ENCODE peak calls at places on chromosomes 4 and X, in five cellular contexts. Y is astrocyte, V is GM23338, C is GM23248, K is SK-N-MC. G is an unnamed sample.

GRCh38 chrX:53918697-53919096 is 125.6 kb downstream of the PHF8 start:
- DNase-seq in Y (peak; percentile 6), V (no peak), C (no peak), K (no peak), G (no peak)

GRCh38 chr4:101835121-101835904 is 44.8 kb downstream of the BANK1 start:
- DNase-seq in Y (peak; percentile 48), V (no peak), C (peak; percentile 80), K (no peak), G (no peak)

GRCh38 chrX:153580700-153581386 is 18.1 kb downstream of the CCNQ start:
- DNase-seq in Y (no peak), V (peak; percentile 74), C (no peak), K (no peak), G (no peak)

GRCh38 chr4:151541438-151542071 is 132.6 kb downstream of the FHIP1A start:
- DNase-seq in Y (peak; percentile 85), V (no peak), C (peak; percentile 91), K (no peak), G (no peak)

GRCh38 chr4:112083587-112084347 is 61.5 kb upstream of the FAM241A start:
- DNase-seq in Y (no peak), V (no peak), C (peak; percentile 40), K (no peak), G (no peak)

GRCh38 chr4:80182237-80182866 is 15.0 kb upstream of the PRDM8 start:
- DNase-seq in Y (no peak), V (no peak), C (peak; percentile 13), K (no peak), G (no peak)

GRCh38 chr4:3413675-3414420 is 27.9 kb upstream of the HGFAC start:
- DNase-seq in Y (no peak), V (no peak), C (no peak), K (no peak), G (no peak)

GRCh38 chrX:46750829-46751228 is 8.1 kb downstream of the SLC9A7 start:
- DNase-seq in Y (no peak), V (no peak), C (no peak), K (no peak), G (no peak)

GRCh38 chr4:108165601-108166000 is 3.1 kb downstream of the LEF1 start:
- DNase-seq in Y (no peak), V (no peak), C (no peak), K (no peak), G (no peak)

GRCh38 chrX:68832516-68833447 is 4.0 kb downstream of the EFNB1 start:
- DNase-seq in Y (no peak), V (peak; percentile 25), C (no peak), K (no peak), G (no peak)

DNA sequence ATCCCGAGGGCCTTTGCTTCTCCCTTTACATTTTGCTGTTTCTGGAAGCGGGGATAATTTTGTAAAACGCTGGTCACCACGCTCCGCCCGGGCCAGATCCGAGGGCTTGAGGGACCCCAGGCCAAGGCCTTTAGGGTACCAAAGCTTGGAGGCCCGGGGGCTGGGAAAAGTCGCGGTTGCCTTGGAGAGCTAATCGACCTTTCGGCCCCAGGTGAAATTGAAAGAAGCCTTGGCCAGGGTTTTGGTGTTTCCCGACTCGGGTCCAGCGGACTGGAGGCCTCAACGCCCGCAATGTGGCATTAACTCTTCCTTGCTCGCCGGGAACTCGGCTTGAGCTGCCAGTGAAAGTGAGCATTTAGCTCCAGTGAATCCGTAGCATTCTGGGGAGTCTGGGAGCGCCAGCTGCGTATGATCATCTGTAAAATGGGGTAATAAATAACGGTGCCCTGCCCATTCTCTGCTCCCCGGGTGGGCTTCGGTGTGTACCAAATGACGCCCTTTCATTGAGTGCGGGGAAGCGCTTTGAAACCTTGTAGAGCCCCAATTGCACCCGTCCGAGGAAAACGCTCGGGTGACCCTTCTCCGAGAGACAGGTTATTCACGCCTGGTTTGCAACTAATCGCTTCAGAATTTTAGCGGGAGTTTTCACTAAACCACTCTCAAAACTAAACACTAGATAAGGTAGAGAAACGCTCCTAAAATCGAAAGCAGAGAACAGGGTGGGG is 4.4 kb downstream of the NKX3-2 start:
- DNase-seq in Y (no peak), V (peak; percentile 65), C (no peak), K (no peak), G (no peak)
- TF ChIP-seq EZH2 in Y (peak; percentile 82), V (peak; percentile 79), C (no peak), K (no peak), G (no peak)

GRCh38 chr4:7066493-7066892 is 1.4 kb downstream of the GRPEL1 start:
- DNase-seq in Y (no peak), V (no peak), C (no peak), K (no peak), G (no peak)

GRCh38 chr4:7067523-7068278 is at the start of gene GRPEL1:
- DNase-seq in Y (peak; percentile 96), V (peak; percentile 100), C (peak; percentile 99), K (peak; percentile 88), G (peak; percentile 98)

GRCh38 chr4:7067147-7067522 is 729 bp downstream of the GRPEL1 start:
- DNase-seq in Y (no peak), V (no peak), C (peak; percentile 85), K (no peak), G (no peak)

GRCh38 chr4:7068883-7069282 is 1.0 kb upstream of the GRPEL1 start:
- DNase-seq in Y (no peak), V (peak; percentile 80), C (peak; percentile 57), K (no peak), G (no peak)

GRCh38 chr4:7068279-7068842 is 497 bp upstream of the GRPEL1 start:
- DNase-seq in Y (no peak), V (no peak), C (no peak), K (no peak), G (no peak)
- TF ChIP-seq EZH2 in Y (no peak), V (no peak), C (no peak), K (no peak), G (no peak)

DNA sequence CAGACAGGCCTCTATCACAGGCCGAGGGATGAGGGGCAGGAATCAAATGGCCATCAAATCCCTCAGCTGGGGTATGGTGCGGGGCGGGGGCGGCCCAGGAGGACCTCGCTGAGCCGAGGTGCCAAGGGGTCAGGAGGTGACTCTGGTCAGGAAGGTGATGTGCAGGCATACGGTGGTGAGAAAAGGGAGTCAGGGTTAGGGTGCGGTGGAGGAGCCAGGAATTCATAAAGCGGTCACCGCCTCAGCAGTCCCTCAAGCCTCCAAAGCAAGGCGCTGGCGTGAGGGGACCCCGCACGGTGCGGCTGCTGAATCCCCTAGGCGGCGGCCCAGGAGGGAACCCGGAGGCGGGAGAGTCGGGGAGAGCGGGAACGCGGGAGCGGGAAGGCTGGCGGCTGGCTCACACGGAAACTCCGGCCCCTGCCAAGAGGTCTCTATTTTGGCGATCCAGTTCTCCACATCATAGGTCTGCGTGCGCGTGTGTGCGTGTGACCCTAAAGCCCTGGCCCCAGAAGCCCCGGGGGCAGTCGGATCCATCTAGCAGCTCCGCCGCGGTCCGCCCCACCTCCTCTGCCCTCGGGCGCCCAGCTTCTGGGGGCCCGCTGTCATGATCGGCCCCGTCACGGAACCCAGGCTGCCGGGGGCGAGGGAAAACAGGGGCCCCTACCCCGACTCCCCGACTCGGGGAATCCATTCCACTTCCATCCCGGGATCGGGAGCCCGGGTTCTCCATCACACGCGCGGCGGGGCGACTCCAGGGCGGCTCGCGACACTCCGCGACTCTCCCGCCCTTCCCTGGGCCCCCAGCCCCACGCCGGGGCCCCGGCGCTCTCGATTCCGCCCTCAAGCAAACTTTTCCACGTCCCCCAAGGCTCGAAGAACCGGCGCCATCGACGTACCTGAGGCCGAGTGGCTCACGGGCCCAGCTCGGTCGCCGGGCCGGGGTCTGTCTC is 593 bp downstream of the ELF4 start:
- DNase-seq in Y (no peak), V (peak; percentile 41), C (peak; percentile 62), K (no peak), G (no peak)
- TF ChIP-seq EZH2 in Y (no peak), V (peak; percentile 69), C (no peak), K (no peak), G (no peak)

GRCh38 chr4:2059034-2059725 is at the start of gene NAT8L:
- DNase-seq in Y (no peak), V (peak; percentile 83), C (peak; percentile 47), K (no peak), G (no peak)

GRCh38 chr4:2061208-2062131 is 2.3 kb downstream of the NAT8L start:
- DNase-seq in Y (no peak), V (no peak), C (no peak), K (no peak), G (no peak)

GRCh38 chr4:2058264-2059033 is 678 bp upstream of the NAT8L start:
- DNase-seq in Y (no peak), V (peak; percentile 57), C (peak; percentile 49), K (no peak), G (no peak)

GRCh38 chr4:2060578-2061207 is 1.6 kb downstream of the NAT8L start:
- DNase-seq in Y (no peak), V (peak; percentile 84), C (peak; percentile 20), K (no peak), G (no peak)

GRCh38 chr4:2059726-2060577 is 825 bp downstream of the NAT8L start:
- DNase-seq in Y (no peak), V (peak; percentile 54), C (peak; percentile 56), K (no peak), G (no peak)
- TF ChIP-seq EZH2 in Y (peak; percentile 89), V (no peak), C (peak; percentile 39), K (no peak), G (no peak)

GRCh38 chrX:38220024-38220935 is at the start of gene SRPX:
- DNase-seq in Y (peak; percentile 34), V (peak; percentile 63), C (peak; percentile 72), K (no peak), G (no peak)

GRCh38 chrX:38224160-38224559 is 3.5 kb upstream of the SRPX start:
- DNase-seq in Y (no peak), V (no peak), C (no peak), K (no peak), G (no peak)

GRCh38 chrX:38225093-38225492 is 4.4 kb upstream of the SRPX start:
- DNase-seq in Y (no peak), V (peak; percentile 56), C (peak; percentile 57), K (no peak), G (no peak)

GRCh38 chrX:38220936-38221386 is 290 bp upstream of the SRPX start:
- DNase-seq in Y (peak; percentile 29), V (no peak), C (peak; percentile 37), K (no peak), G (no peak)

DNA sequence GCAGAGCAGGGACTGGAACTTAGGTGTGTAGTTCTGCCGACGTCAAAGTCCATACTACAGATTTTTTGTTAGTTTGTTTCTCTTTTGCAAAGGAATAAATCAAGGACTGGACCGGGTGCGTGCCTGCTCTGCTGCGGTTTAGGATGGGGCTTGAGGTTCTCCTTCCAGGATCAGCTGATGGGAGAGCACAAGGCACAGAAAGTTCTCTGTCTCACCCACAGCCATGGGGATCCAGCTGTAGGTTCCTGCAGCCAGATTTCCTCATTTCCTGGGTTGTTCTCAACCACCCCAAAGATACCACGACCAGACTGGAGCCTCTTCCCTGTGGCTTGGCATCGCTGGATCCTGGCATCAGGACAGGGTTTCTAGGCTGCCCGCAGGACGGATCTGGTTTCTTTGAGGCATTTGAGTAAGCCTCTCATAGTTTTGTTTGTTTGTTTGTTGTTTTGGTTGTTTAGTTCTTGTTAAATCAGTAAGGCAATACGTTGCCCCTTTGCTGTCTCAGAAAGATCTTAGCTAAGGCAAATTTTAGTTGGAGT is 789 bp upstream of the SRPX start:
- DNase-seq in Y (no peak), V (no peak), C (peak; percentile 42), K (no peak), G (no peak)
- TF ChIP-seq EZH2 in Y (no peak), V (no peak), C (no peak), K (no peak), G (no peak)

DNA sequence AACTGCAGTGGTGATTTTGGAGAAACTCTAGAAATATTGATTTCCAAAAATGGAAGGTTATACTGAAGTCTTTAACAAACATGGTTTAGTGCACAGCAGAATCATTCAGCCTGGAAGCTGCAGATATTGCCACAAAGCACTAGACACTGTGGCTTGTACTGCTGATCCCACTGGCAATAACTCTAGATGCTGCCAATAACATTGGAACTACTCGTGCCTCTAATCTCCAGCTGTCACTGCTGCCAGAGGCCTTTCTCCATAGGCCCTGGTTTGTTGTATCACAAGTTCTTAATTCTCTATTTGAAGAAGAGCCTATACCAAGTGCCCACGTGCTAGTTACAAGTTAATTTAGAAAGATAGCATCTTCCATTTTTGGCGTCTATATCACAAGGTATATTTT is 19.3 kb downstream of the DMP1 start:
- DNase-seq in Y (no peak), V (no peak), C (no peak), K (no peak), G (no peak)
- TF ChIP-seq EZH2 in Y (no peak), V (no peak), C (no peak), K (no peak), G (no peak)

G was measured in GM12878.